ENCODE peak calls at places on chromosome 7, in four cellular contexts. W, O, E and P are unnamed samples.

GRCh38 chr7:2978403-2978802 is 65.3 kb downstream of the CARD11 start:
- DNase-seq in O (no peak), E (no peak), W (peak; percentile 73), P (peak; percentile 78)

GRCh38 chr7:47553309-47553708 is 28.6 kb downstream of the TNS3 start:
- DNase-seq in O (no peak), E (no peak), W (no peak), P (no peak)

GRCh38 chr7:143245123-143245522 is 18.1 kb upstream of the GSTK1 start:
- DNase-seq in O (no peak), W (no peak), E (no peak), P (no peak)

GRCh38 chr7:90595801-90596683 is at the start of gene CDK14:
- DNase-seq in O (peak; percentile 96), W (peak; percentile 87), E (peak; percentile 86), P (no peak)

GRCh38 chr7:52064493-52064892 is 747.9 kb upstream of the COBL start:
- DNase-seq in O (no peak), W (no peak), E (no peak), P (no peak)

GRCh38 chr7:137962875-137963507 is 38.9 kb downstream of the CREB3L2 start:
- DNase-seq in W (no peak), E (peak; percentile 93), O (peak; percentile 46), P (no peak)

GRCh38 chr7:32034052-32034451 is 36.2 kb downstream of the PDE1C start:
- DNase-seq in W (no peak), E (no peak), O (no peak), P (no peak)

GRCh38 chr7:55254242-55254595 is 110.9 kb upstream of the LANCL2 start:
- DNase-seq in E (no peak), O (no peak), W (peak; percentile 56), P (no peak)

GRCh38 chr7:52712938-52713337 is 322.5 kb upstream of the POM121L12 start:
- DNase-seq in O (no peak), W (no peak), E (no peak), P (no peak)

GRCh38 chr7:142685877-142686508 is 63.3 kb upstream of the PRSS1 start:
- DNase-seq in E (no peak), O (no peak), W (no peak), P (no peak)

GRCh38 chr7:77295549-77295948 is 95.9 kb upstream of the FGL2 start:
- DNase-seq in O (no peak), W (no peak), E (no peak), P (no peak)

GRCh38 chr7:12138421-12138820 is 72.7 kb upstream of the TMEM106B start:
- DNase-seq in O (no peak), W (no peak), E (no peak), P (no peak)

GRCh38 chr7:135801045-135801693 is 52.6 kb upstream of the FAM180A start:
- DNase-seq in W (no peak), O (peak; percentile 73), E (peak; percentile 81), P (no peak)

GRCh38 chr7:141754939-141755338 is 9.0 kb upstream of the TAS2R3 start:
- DNase-seq in E (peak; percentile 55), W (peak; percentile 47), O (peak; percentile 43), P (no peak)

GRCh38 chr7:30727061-30727945 is 24.6 kb upstream of the INMT start:
- DNase-seq in W (no peak), O (no peak), E (no peak), P (no peak)

GRCh38 chr7:16847381-16847860 is 34.4 kb downstream of the AGR3 start:
- DNase-seq in W (no peak), O (no peak), E (peak; percentile 13), P (no peak)

GRCh38 chr7:519974-520458 is 370 bp upstream of the PDGFA start:
- DNase-seq in O (peak; percentile 83), E (peak; percentile 70), W (peak; percentile 78), P (no peak)
- TF ChIP-seq TEAD4 in O (no peak), E (no peak), W (no peak), P (no peak)

DNA sequence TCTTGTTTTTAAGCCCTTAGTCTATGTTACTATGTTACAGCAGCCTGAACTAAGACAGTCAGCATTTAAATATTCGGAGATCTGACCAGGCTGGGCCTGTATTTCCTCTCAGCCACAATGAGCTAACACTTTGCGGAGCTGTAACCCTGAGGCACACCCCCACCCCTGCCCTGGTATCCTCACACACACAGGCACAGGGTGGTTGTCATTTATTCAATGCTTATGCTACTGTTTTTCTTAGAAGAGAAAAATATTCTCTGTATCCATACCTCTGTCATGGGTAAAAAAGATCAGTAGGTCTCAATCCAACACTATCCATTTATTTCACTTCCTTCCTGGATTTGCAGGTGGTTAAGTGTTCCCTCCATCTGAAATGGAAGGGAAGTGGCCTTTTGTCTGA is 80.3 kb upstream of the TRIL start:
- DNase-seq in E (no peak), W (no peak), O (no peak), P (no peak)
- TF ChIP-seq TEAD4 in E (no peak), W (no peak), O (no peak), P (no peak)

GRCh38 chr7:81367335-81367801 is 402.5 kb downstream of the HGF start:
- DNase-seq in O (no peak), W (no peak), E (no peak), P (no peak)
- TF ChIP-seq TEAD4 in O (no peak), W (no peak), E (no peak), P (no peak)

DNA sequence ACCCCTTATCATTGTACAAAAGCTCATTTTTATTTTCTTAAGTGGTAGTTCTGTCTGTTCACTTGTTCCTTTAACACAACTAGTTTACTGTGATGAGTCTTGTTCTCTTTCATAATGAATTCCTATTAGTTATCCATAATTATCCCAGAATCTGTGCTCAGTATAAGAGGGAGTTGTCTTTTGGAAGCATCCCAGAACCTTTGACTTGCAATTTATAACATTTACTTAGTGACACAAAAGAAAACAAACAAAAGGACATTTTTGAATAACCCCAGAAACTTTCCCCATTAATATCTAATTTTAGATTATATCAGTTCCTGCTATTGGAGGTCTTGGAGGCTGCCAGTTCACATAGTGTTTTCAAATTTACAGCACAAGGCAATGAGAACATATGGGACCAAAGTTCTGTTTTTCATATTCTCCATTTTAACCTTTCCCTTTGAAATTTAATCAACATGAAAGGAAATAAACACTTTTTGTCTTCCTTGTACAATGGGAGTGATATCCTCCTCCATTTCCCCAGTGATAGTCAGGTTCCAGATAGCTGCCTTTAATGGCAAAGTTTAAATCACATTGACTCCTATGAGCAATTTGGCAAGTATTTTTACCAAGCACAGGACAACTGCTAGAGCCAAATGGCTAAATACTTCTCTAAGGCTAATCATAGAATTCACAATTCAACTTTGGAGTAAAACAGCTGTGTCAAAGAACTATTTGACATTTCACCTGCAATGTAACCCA is 37.1 kb upstream of the GNAT3 start:
- DNase-seq in E (no peak), W (no peak), O (no peak), P (no peak)
- TF ChIP-seq TEAD4 in E (no peak), W (no peak), O (no peak), P (no peak)

GRCh38 chr7:158588085-158588877 is 658 bp upstream of the PTPRN2 start:
- DNase-seq in W (no peak), E (no peak), O (no peak), P (peak; percentile 66)
- TF ChIP-seq TEAD4 in W (no peak), E (no peak), O (no peak), P (no peak)

GRCh38 chr7:116400526-116400925 is 99.0 kb upstream of the CAV2 start:
- DNase-seq in E (no peak), O (no peak), W (no peak), P (no peak)

GRCh38 chr7:116398672-116399071 is 100.9 kb upstream of the CAV2 start:
- DNase-seq in E (no peak), W (no peak), O (no peak), P (no peak)

GRCh38 chr7:116401711-116402110 is 97.8 kb upstream of the CAV2 start:
- DNase-seq in E (no peak), W (no peak), O (no peak), P (no peak)

GRCh38 chr7:116403265-116403664 is 96.3 kb upstream of the CAV2 start:
- DNase-seq in W (no peak), E (no peak), O (no peak), P (no peak)

GRCh38 chr7:116399808-116400207 is 99.7 kb upstream of the CAV2 start:
- DNase-seq in E (no peak), O (no peak), W (no peak), P (no peak)
- TF ChIP-seq TEAD4 in E (no peak), O (peak; percentile 74), W (no peak), P (no peak)

DNA sequence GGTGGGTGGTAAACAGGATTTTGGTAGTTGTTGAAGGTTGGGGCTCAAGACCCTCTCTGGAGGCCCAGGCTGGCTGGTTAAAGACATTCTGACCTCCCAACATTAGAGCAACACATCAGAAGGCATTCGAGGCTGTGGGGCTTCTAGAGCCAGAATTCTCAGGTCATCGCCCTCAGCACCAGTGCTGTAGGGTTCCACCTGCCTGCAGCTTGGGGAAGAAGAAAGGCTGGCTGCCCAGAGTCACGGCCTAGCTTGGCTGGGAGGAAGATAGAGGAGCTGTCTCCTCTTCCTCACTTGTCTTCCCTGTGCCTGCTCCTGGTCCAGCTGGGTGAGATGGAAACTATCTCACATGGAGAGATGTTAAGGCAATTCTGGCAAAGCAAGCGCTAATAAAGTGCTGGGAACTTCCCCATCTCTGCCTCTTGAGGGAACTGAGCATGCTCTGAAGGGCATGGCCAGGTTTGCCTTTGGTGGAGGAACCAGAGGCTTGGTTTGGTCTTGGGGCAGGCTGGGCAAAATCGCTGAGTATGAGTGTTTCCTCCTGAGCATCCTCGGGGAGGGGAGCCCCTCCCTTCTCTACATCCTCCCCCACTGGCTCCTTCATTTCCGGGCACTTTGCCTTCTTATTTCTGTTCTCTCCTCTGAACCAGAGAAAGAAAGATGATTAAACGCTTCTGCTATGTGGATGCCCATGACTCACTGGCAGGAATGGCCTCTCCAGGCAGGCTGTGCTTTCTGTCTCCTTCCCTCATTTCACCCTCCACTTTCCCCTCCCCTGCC is 509.0 kb upstream of the PODXL start:
- DNase-seq in W (no peak), O (peak; percentile 41), E (no peak), P (peak; percentile 29)
- TF ChIP-seq TEAD4 in W (no peak), O (peak; percentile 98), E (no peak), P (no peak)

DNA sequence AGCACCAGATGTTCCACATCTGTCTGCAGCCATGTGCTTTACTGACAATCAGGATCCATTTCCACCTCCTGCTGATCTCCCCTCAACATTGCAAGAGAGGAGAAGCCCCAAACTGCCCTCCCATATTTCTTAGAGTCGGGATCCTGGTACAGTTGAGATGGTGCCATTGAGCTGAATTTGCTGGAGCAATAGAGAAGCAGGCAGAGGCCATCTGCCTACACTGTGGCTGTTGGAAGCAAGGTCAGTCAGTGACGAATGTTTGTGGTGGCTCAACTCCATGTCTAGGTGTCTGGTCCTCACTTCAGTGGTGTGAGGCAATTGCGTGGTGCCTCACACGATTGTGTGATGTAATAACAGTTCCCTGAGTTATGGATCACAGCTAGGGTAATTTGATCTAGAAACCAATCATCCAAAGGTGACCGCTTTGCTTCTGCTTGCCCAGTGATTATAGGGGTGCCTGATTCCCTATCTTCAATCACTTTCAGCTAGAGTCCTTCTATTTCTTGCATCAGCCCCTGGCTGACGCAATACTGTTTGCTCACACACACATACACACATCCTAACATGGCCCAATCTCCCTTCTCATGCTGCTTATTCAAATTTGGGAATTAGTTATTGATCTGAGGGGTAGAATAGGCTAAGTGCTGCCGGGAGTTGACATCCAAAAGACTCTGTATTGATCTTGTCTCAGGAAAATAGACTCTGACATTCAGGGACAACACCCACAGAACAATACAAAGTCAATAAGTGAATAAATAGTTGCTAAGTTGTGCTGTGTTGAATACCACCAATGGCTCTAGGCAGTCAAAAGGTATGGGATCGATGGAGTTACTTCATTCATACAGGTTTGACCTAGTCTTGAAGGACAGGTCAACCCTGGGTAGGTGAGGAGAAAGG is 46.1 kb upstream of the SLC35B4 start:
- DNase-seq in E (no peak), W (no peak), O (no peak), P (no peak)
- TF ChIP-seq TEAD4 in E (no peak), W (no peak), O (no peak), P (no peak)